ENCODE peak calls at places on chromosomes 11 and 22, in eight cellular contexts. N is AG04449, S is spleen, B is fibroblast of villous mesenchyme, E is AG04450, M is right atrium auricular region, W is upper lobe of right lung, A is lower leg skin. T is an unnamed sample.

GRCh38 chr11:130861902-130862552 is 54.3 kb downstream of the SNX19 start:
- DNase-seq in S (peak), M (peak), E (peak), W (peak), A (peak), B (peak), N (peak), T (peak)

GRCh38 chr11:33615751-33616150 is 84.9 kb downstream of the C11orf91 start:
- DNase-seq in B (no peak), S (no peak), W (no peak), A (no peak), N (no peak), M (no peak), E (no peak), T (peak)

GRCh38 chr11:7514099-7514725 is 413 bp downstream of the PPFIBP2 start:
- DNase-seq in E (no peak), N (no peak), S (no peak), W (no peak), M (no peak), A (peak), B (no peak), T (no peak)

GRCh38 chr11:132312616-132313210 is 942.3 kb downstream of the NTM start:
- DNase-seq in S (no peak), N (no peak), W (no peak), A (no peak), E (no peak), B (peak), M (no peak), T (peak)

GRCh38 chr22:40176921-40177737 is 596 bp upstream of the TNRC6B start:
- DNase-seq in M (no peak), S (peak), E (no peak), A (no peak), B (peak), W (no peak), N (no peak), T (peak)

GRCh38 chr22:25153961-25154685 is 45.5 kb upstream of the CRYBB3 start:
- DNase-seq in E (no peak), W (peak), M (peak), N (no peak), A (peak), B (peak), S (no peak), T (peak)

GRCh38 chr22:18001040-18001893 is 23.1 kb downstream of the MICAL3 start:
- DNase-seq in E (peak), A (peak), B (peak), S (peak), W (peak), N (peak), M (peak), T (peak)

GRCh38 chr11:129190087-129190486 is 2.0 kb downstream of the ARHGAP32 start:
- DNase-seq in M (no peak), N (no peak), A (no peak), E (no peak), B (peak), S (no peak), W (no peak), T (peak)

GRCh38 chr22:17540481-17540880 is 22.8 kb upstream of the SLC25A18 start:
- DNase-seq in W (no peak), B (no peak), M (no peak), N (no peak), E (no peak), S (no peak), A (no peak), T (no peak)

GRCh38 chr11:11075515-11076171 is 217.8 kb upstream of the ZBED5 start:
- DNase-seq in S (no peak), N (no peak), B (peak), E (no peak), W (no peak), A (no peak), M (no peak), T (no peak)

GRCh38 chr11:11076276-11076675 is 218.4 kb upstream of the ZBED5 start:
- DNase-seq in M (no peak), W (no peak), B (peak), N (no peak), E (no peak), S (no peak), A (no peak), T (no peak)

GRCh38 chr11:11077898-11078297 is 220.0 kb upstream of the ZBED5 start:
- DNase-seq in N (no peak), E (no peak), S (no peak), A (no peak), W (no peak), B (no peak), M (no peak), T (no peak)

GRCh38 chr11:11076879-11077278 is 219.0 kb upstream of the ZBED5 start:
- DNase-seq in S (no peak), B (no peak), W (no peak), E (no peak), M (no peak), N (no peak), A (no peak), T (no peak)

GRCh38 chr11:11078344-11078743 is 220.5 kb upstream of the ZBED5 start:
- DNase-seq in S (no peak), A (no peak), W (no peak), E (no peak), N (no peak), M (no peak), B (peak), T (peak)
- TF ChIP-seq CTCF in S (no peak), A (no peak), W (no peak), E (peak), N (no peak), M (no peak), B (peak), T (no peak)

GRCh38 chr11:74990941-74991340 is 2.2 kb downstream of the NEU3 start:
- DNase-seq in A (no peak), W (no peak), M (no peak), N (no peak), B (no peak), S (no peak), E (no peak), T (no peak)
- H3K4me3 ChIP-seq in A (no peak), W (no peak), M (no peak), N (no peak), B (no peak), S (no peak), E (no peak), T (no peak)

GRCh38 chr22:35546886-35547285 is 6.3 kb downstream of the RASD2 start:
- DNase-seq in B (no peak), M (no peak), A (no peak), N (no peak), E (no peak), S (no peak), W (no peak), T (no peak)

GRCh38 chr22:35549338-35549737 is 8.7 kb downstream of the RASD2 start:
- DNase-seq in E (no peak), M (no peak), B (no peak), A (no peak), N (no peak), S (no peak), W (no peak), T (no peak)

GRCh38 chr22:35544810-35545209 is 4.2 kb downstream of the RASD2 start:
- DNase-seq in M (no peak), N (no peak), S (no peak), A (no peak), E (no peak), B (no peak), W (no peak), T (no peak)

GRCh38 chr22:35548762-35549106 is 8.1 kb downstream of the RASD2 start:
- DNase-seq in W (no peak), B (no peak), A (no peak), N (no peak), S (no peak), E (no peak), M (no peak), T (no peak)

DNA sequence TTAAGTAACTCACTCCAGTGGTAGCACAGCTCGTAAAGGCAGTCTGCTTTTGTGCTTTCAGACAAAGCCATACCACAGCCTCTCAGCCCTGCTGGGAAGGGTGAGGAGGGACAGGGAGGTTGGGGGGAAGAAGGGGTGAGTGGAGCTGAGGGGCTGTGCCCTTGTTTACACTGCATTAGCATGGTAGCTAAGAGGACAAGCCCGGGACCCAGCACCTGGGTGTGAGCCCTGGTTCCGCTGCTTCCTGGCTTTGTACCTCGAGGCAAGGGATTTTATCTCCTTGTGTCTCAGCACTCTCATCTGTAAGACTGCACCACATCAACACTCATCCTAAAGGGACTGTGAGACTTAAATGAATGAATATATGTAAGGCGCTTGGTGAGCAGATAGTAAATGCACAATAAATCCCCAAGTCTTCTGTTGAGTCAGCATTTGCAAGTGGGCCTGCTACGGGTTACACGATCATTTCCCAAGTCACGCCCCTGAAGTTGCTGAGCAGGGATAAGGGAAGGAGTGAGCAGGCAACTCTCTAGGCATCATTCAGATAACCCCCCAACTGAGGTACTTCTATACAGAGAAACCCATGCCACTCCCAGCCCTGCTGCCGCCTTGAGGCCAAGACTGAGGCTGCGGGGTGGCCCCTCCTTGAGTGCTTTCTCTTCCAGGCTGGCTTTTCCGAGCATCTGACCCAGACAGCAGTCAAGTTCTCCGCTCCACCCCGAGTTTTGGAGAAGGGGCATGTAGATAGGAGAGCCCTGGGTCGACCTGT is 7.5 kb downstream of the RASD2 start:
- DNase-seq in E (no peak), N (no peak), M (no peak), S (no peak), B (no peak), W (no peak), A (no peak), T (no peak)
- TF ChIP-seq CTCF in E (peak), N (no peak), M (no peak), S (no peak), B (peak), W (no peak), A (no peak), T (peak)

DNA sequence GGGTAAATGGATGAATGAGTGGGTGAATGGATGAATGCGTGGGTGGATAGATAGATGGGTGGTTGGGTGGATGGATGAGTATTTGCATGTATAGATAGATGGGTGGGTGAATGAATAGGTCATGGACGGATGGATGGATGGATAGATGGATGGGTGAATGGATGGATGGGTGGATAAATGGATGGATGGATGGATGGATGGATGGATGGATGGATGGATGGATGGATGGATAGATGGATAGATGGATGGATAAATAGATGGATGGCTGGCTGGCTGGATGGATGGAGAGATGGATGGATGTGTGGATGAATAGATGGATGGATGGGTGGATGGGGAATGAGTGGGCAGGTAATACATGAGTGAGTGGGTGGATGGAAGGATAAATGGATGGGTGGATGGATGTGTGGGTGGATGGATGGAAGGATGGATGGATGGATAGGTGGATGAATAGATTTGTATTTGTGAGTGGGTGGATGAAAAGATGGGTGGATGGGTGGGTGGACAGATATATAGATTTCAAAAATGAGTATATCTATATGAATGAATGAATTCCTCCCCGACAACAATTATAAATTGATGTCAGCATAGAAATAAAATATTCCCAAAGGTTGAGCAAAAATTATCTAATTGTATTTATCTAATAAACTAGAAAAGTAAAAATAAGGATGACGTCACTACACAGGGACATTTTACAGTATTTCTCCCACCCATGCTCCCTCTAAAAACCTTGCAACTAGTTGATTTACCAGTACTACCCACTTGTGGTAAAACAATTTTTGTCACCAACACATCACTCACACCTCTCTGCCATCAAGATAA is 563 bp upstream of the CRTAM start:
- DNase-seq in E (no peak), B (no peak), M (no peak), N (no peak), A (no peak), S (no peak), W (no peak), T (no peak)
- H3K4me3 ChIP-seq in E (no peak), B (no peak), M (no peak), N (no peak), A (no peak), S (no peak), W (no peak), T (no peak)

DNA sequence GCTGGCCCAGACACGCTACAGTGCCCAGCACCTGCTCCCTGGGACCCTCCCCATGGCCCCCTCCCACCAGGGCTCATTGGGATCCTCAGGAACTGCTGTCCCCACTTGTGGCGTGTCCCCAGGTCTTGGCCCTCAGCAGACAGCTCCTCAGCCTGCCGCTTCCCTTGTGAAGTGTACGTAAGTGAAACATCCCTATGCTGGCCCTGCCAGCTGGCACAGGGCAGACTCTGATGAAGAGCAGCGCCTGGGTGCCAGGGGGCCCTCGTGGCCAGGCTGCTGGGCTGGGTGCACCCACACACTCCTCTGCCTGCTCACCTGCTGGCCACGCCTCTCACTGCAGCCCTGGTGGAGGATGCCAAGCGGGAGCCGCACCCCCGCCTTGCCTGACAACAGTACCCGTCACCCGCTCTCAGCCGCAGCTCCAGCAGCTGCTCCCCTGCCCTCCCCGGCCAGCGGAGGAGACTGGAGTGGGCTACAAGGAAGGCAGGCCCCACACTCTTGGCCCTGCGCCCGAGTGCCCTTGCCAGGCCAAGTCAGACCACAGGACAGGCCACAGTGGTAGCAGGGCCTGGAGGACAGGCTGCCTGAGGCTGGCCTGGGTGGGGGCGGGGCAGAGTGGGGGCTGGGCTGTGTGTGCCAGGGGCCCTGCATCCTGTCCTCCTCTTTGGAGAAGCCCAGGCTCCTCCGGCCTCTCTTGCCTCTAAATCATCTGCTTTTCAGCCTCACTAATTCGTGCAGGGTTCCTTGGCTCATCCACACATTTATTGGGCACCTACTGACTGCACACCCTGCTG is 39.5 kb downstream of the IGF2 start:
- DNase-seq in W (peak), M (no peak), E (no peak), S (peak), B (no peak), N (no peak), A (peak), T (no peak)
- TF ChIP-seq CTCF in W (no peak), M (peak), E (no peak), S (no peak), B (no peak), N (no peak), A (no peak), T (no peak)

GRCh38 chr22:22410121-22410520 is 98.4 kb downstream of the ZNF280B start:
- DNase-seq in E (no peak), M (peak), W (peak), B (no peak), S (peak), A (no peak), N (no peak), T (peak)
- H3K4me3 ChIP-seq in E (no peak), M (no peak), W (no peak), B (no peak), S (no peak), A (no peak), N (no peak), T (no peak)